ENCODE peak calls at places on chromosomes 3 and 15, in eight cellular contexts. C, J, N, V, F, R, K and B are unnamed samples. For H3K4me1, the result is how much of the 10 kb centered on the place peaks cover.

GRCh38 chr3:98986073-98986472 is 84.6 kb upstream of the DCBLD2 start:
- DNase-seq in C (no peak), J (peak), N (no peak), V (peak), F (no peak), R (peak), K (no peak), B (no peak)

GRCh38 chr3:120855665-120856437 is 52.2 kb upstream of the STXBP5L start:
- DNase-seq in C (no peak), J (no peak), N (peak), V (no peak), F (peak), R (no peak), K (no peak), B (no peak)

GRCh38 chr3:28544236-28544635 is 195.6 kb upstream of the AZI2 start:
- DNase-seq in C (no peak), J (no peak), N (no peak), V (no peak), F (no peak), R (no peak), K (no peak), B (no peak)

GRCh38 chr15:58748040-58748786 is 1.3 kb downstream of the ADAM10 start:
- DNase-seq in C (no peak), J (no peak), N (no peak), V (peak), F (no peak), R (no peak), K (no peak), B (no peak)

GRCh38 chr15:58472821-58473581 is 41.2 kb downstream of the LIPC start:
- DNase-seq in C (no peak), J (no peak), N (no peak), V (peak), F (no peak), R (no peak), K (no peak), B (no peak)

GRCh38 chr15:58243083-58243482 is 104.9 kb downstream of the AQP9 start:
- DNase-seq in C (no peak), J (no peak), N (no peak), V (no peak), F (no peak), R (no peak), K (no peak), B (peak)

GRCh38 chr3:184716652-184717607 is 5.1 kb upstream of the MAGEF1 start:
- DNase-seq in C (no peak), J (no peak), N (peak), V (no peak), F (no peak), R (no peak), K (no peak), B (peak)

GRCh38 chr3:168090306-168091085 is 5.2 kb downstream of the GOLIM4 start:
- DNase-seq in C (no peak), J (no peak), N (no peak), V (no peak), F (no peak), R (no peak), K (no peak), B (no peak)

GRCh38 chr3:41574900-41575299 is 375.6 kb downstream of the CTNNB1 start:
- DNase-seq in C (no peak), J (no peak), N (no peak), V (no peak), F (no peak), R (peak), K (no peak), B (no peak)

GRCh38 chr15:29986946-29987345 is 95.8 kb upstream of the GOLGA8J start:
- DNase-seq in C (no peak), J (no peak), N (no peak), V (no peak), F (no peak), R (no peak), K (no peak), B (no peak)

GRCh38 chr3:48478631-48479555 is 25.1 kb downstream of the SHISA5 start:
- DNase-seq in C (no peak), J (no peak), N (no peak), V (peak), F (no peak), R (no peak), K (no peak), B (no peak)

GRCh38 chr15:85865070-85865684 is 70.5 kb upstream of the KLHL25 start:
- DNase-seq in C (no peak), J (peak), N (peak), V (peak), F (no peak), R (peak), K (no peak), B (peak)

GRCh38 chr15:37099321-37100108 is 834 bp downstream of the MEIS2 start:
- DNase-seq in C (no peak), J (peak), N (peak), V (peak), F (no peak), R (peak), K (no peak), B (peak)

GRCh38 chr15:57097246-57097645 is 178.8 kb downstream of the TCF12 start:
- DNase-seq in C (no peak), J (no peak), N (no peak), V (no peak), F (no peak), R (no peak), K (no peak), B (no peak)

GRCh38 chr3:158097141-158097540 is 9.1 kb downstream of the SHOX2 start:
- DNase-seq in C (no peak), J (no peak), N (no peak), V (no peak), F (no peak), R (no peak), K (no peak), B (no peak)

GRCh38 chr3:15272431-15273196 is 59.8 kb downstream of the SH3BP5 start:
- DNase-seq in C (no peak), J (no peak), N (no peak), V (no peak), F (no peak), R (no peak), K (no peak), B (no peak)

GRCh38 chr3:112813723-112814171 is 32.9 kb downstream of the CD200R1L start:
- DNase-seq in C (no peak), J (no peak), N (no peak), V (peak), F (no peak), R (no peak), K (no peak), B (no peak)

GRCh38 chr3:82130056-82130455 is 368.6 kb upstream of the GBE1 start:
- DNase-seq in C (no peak), J (no peak), N (no peak), V (no peak), F (no peak), R (no peak), K (no peak), B (no peak)

GRCh38 chr15:29266052-29266572 is 3.5 kb downstream of the NSMCE3 start:
- DNase-seq in C (no peak), J (no peak), N (no peak), V (no peak), F (no peak), R (no peak), K (no peak), B (no peak)

GRCh38 chr3:4736284-4736861 is 242.9 kb upstream of the BHLHE40 start:
- DNase-seq in C (no peak), J (peak), N (no peak), V (no peak), F (peak), R (no peak), K (peak), B (no peak)

GRCh38 chr3:148866261-148866660 is 1.2 kb downstream of the CPA3 start:
- DNase-seq in C (no peak), J (no peak), N (no peak), V (no peak), F (no peak), R (no peak), K (no peak), B (no peak)

GRCh38 chr3:125192190-125193035 is 20.1 kb downstream of the SLC12A8 start:
- DNase-seq in C (no peak), J (no peak), N (no peak), V (peak), F (no peak), R (no peak), K (no peak), B (no peak)

DNA sequence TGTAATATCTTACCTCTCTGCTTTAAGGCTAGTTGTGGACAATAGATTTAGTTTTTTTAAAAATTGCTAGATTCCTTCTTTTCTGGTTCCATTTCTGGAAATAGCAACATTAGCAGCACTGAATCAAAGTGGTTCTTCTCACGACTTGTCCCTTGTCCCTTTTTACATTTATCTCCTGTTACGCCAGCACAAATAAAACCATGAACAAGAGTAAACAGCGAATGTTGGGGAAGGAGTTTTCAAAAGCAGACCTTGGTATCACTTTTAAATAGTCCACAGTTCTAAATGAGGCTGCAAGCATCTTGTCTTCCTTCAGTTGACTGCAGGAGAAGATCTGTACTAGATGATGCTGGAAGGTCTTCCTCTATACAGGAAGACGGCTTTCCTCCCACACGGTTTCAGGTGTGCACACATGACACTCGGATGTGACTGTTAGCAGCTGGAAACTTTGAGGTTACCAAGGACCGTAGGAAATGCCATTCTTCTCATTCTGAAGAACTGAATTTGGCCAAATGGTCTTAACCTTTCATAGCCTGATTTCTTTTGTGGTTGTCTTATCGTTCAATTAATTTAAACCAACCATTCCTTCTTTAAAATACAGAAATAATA is 251.0 kb upstream of the ICE2 start:
- DNase-seq in C (no peak), J (no peak), N (no peak), V (no peak), F (no peak), R (no peak), K (no peak), B (no peak)
- H3K4me1 ChIP-seq in C (under half), J (under half), N (under half), V (under half), F (under half), R (under half), K (under half), B (under half)

DNA sequence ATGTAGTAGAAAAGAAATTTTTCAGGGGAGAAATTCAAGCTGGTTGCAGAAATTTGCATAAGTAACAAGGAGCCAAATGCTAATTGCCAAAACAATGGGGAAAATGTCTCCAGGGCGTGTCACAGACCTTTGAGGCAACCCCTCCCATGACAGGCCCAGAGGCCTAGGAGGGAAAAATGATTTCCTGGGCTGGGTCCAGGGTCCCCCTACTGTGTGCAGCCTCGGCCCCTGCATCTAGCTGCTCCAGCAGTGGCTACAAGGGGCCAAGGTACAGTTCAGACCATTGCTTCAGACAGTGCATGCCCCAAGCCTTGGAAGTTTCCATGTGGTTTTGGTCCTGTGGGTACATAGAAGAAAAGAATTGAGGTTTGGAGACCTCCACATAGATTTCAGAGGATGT is 70.7 kb downstream of the ZPLD1 start:
- DNase-seq in C (no peak), J (no peak), N (no peak), V (no peak), F (no peak), R (no peak), K (no peak), B (no peak)
- TF ChIP-seq CTCF in C (no peak), J (no peak), N (no peak), V (no peak), F (no peak), R (no peak), K (no peak), B (no peak)

DNA sequence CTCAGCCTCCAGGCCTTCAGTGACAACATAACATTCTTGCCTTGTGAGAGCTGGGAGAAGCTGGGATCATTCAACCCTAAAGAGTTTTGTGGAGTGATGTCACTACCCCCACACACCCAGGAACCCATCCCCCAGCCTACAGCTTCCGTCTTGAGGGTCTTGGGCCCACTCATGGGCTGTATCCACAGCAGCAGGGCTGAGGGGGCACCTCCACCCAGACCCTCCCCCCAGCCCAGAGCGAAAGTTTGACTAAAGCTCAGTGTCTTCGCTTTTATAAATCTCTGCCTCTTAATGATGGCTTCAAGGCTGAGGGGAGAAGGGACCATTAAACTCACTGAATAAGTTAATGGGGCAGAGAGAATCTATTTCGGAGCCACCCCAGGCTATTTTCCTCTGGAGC is 23.8 kb downstream of the NTRK3 start:
- DNase-seq in C (no peak), J (no peak), N (no peak), V (no peak), F (no peak), R (no peak), K (no peak), B (no peak)
- H3K4me1 ChIP-seq in C (under half), J (under half), N (under half), V (under half), F (under half), R (under half), K (under half), B (under half)

GRCh38 chr3:139241783-139242182 is 102.0 kb upstream of the MRPS22 start:
- DNase-seq in C (no peak), J (no peak), N (no peak), V (no peak), F (no peak), R (no peak), K (no peak), B (no peak)
- TF ChIP-seq CTCF in C (no peak), J (no peak), N (no peak), V (no peak), F (no peak), R (no peak), K (no peak), B (no peak)

GRCh38 chr3:52280046-52280445 is 1.6 kb upstream of the WDR82 start:
- DNase-seq in C (no peak), J (no peak), N (no peak), V (no peak), F (no peak), R (no peak), K (no peak), B (peak)

GRCh38 chr3:52278510-52279069 is at the start of gene WDR82:
- DNase-seq in C (peak), J (peak), N (peak), V (peak), F (peak), R (peak), K (peak), B (peak)

GRCh38 chr3:52272831-52273230 is 5.6 kb downstream of the WDR82 start:
- DNase-seq in C (no peak), J (no peak), N (no peak), V (no peak), F (peak), R (no peak), K (no peak), B (no peak)

GRCh38 chr3:52277972-52278509 is 408 bp downstream of the WDR82 start:
- DNase-seq in C (peak), J (no peak), N (no peak), V (peak), F (peak), R (peak), K (no peak), B (peak)

DNA sequence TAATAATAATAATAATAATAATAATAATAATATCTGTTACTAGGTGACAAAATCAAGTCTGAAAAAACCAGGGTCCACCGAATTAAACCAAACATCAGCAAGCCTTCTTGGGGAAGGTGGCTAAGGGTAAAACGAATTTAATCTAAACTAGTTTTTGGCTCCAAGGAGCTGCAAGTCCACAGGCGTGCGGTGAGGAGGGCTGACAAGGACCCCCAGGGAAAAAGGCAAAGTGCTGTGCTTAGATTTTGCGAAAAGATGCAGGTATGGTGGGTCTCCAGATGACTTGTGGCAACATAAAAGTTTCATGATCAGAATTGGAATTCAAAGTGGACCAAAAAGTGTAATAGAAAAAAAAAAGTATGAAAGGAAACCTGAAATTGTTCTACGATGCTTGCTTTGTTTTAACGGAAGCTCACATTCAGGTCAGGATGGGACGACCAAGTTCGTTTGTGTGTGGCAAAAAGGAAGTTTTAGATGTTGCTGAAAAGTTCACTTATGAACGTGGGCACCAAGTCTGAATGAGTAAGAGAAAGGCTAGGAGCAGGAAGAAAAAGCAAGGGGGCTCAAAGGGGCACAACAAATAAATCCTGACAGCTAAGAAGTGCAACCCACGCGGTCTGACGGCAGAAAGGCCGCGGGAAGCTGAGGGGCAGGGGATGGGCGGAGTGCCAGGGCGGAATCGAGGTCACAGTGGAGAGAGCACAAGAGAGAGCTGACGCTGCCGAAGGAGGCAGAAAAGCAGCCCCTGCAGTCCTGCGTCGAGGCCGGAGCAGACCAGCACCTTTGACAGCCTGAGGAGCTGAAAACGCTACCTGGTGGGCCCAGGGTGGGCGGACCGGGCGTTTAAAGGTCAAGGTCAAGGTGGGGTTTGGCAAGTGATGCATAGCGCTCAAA is 1.1 kb downstream of the WDR82 start:
- DNase-seq in C (peak), J (no peak), N (peak), V (peak), F (peak), R (peak), K (peak), B (peak)
- H3K4me1 ChIP-seq in C (half or more), J (under half), N (under half), V (under half), F (half or more), R (under half), K (half or more), B (under half)

GRCh38 chr15:92653836-92654524 is 1.6 kb downstream of the FAM174B start:
- DNase-seq in C (no peak), J (no peak), N (no peak), V (no peak), F (no peak), R (no peak), K (no peak), B (no peak)
- TF ChIP-seq CTCF in C (peak), J (no peak), N (no peak), V (no peak), F (no peak), R (no peak), K (no peak), B (no peak)

GRCh38 chr3:33039628-33040027 is 57.3 kb downstream of the GLB1 start:
- DNase-seq in C (no peak), J (no peak), N (no peak), V (no peak), F (no peak), R (no peak), K (no peak), B (no peak)
- H3K4me1 ChIP-seq in C (under half), J (under half), N (under half), V (under half), F (under half), R (under half), K (under half), B (under half)

GRCh38 chr3:44989141-44989540 is 13.1 kb downstream of the EXOSC7 start:
- DNase-seq in C (no peak), J (no peak), N (no peak), V (no peak), F (no peak), R (no peak), K (no peak), B (no peak)

GRCh38 chr3:44987318-44987717 is 11.3 kb downstream of the EXOSC7 start:
- DNase-seq in C (no peak), J (no peak), N (no peak), V (no peak), F (no peak), R (no peak), K (no peak), B (no peak)

GRCh38 chr3:44991326-44991725 is 15.3 kb downstream of the EXOSC7 start:
- DNase-seq in C (no peak), J (no peak), N (no peak), V (no peak), F (no peak), R (no peak), K (no peak), B (no peak)

GRCh38 chr3:44989636-44990373 is 13.8 kb downstream of the EXOSC7 start:
- DNase-seq in C (no peak), J (no peak), N (no peak), V (no peak), F (no peak), R (no peak), K (no peak), B (no peak)

DNA sequence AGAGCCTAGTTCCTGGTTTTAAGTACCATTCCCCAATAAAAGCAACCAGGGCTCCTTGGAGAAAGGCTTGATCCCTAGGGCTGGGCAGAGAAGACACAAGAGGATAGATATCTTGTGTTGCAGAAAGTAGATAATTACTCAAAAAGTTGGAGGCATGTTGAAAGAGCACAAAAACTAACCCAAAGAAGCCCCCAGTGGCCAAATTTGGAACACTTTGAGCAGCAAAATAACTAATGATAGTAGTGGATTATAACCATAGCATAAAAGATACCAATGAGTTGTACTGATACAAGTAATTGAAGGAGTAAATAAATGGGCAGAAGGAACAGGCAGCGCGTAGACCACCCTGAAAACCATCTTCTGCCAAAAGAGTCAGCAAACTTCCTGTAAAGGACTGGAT is 12.0 kb downstream of the EXOSC7 start:
- DNase-seq in C (no peak), J (no peak), N (no peak), V (no peak), F (no peak), R (no peak), K (no peak), B (no peak)
- TF ChIP-seq CTCF in C (peak), J (peak), N (no peak), V (peak), F (peak), R (peak), K (peak), B (peak)